ENCODE peak calls at places on chromosomes 1 and 21, in four cellular contexts. X is tibial artery, F is esophagus squamous epithelium, W is body of pancreas. B is an unnamed sample.

GRCh38 chr1:221611930-221612777 is 129.7 kb downstream of the DUSP10 start:
- DNase-seq in X (peak; percentile 63), F (no peak), W (peak; percentile 20), B (peak; percentile 70)

GRCh38 chr1:170277985-170278384 is 132.2 kb downstream of the NTMT2 start:
- DNase-seq in X (no peak), F (no peak), W (no peak), B (no peak)

GRCh38 chr1:119683893-119684292 is 27.8 kb upstream of the PHGDH start:
- DNase-seq in X (no peak), F (no peak), W (no peak), B (no peak)

GRCh38 chr1:158506369-158506987 is 34.5 kb downstream of the OR10R2 start:
- DNase-seq in X (no peak), F (no peak), W (peak; percentile 8), B (peak; percentile 60)

GRCh38 chr1:39733161-39733560 is 5.5 kb upstream of the PPIE start:
- DNase-seq in X (no peak), F (no peak), W (peak; percentile 96), B (peak; percentile 42)

GRCh38 chr1:109640285-109640865 is 15.5 kb upstream of the GSTM4 start:
- DNase-seq in X (peak; percentile 85), F (no peak), W (peak; percentile 94), B (peak; percentile 79)

GRCh38 chr1:236451796-236452373 is 57.8 kb downstream of the EDARADD start:
- DNase-seq in X (no peak), F (no peak), W (peak; percentile 47), B (peak; percentile 42)

GRCh38 chr1:23530089-23530749 is 814 bp downstream of the E2F2 start:
- DNase-seq in X (no peak), F (no peak), W (peak; percentile 6), B (no peak)

GRCh38 chr1:170731566-170732261 is 67.8 kb downstream of the PRRX1 start:
- DNase-seq in X (no peak), F (no peak), W (no peak), B (no peak)

GRCh38 chr1:100134872-100135271 is 1.9 kb downstream of the TRMT13 start:
- DNase-seq in X (no peak), F (no peak), W (no peak), B (no peak)

GRCh38 chr1:84721152-84721551 is 30.9 kb upstream of the SSX2IP start:
- DNase-seq in X (no peak), F (no peak), W (no peak), B (no peak)

GRCh38 chr1:14795589-14795988 is 197.1 kb downstream of the KAZN start:
- DNase-seq in X (no peak), F (no peak), W (no peak), B (no peak)

GRCh38 chr1:11800756-11801433 is 4.9 kb downstream of the MTHFR start:
- DNase-seq in X (no peak), F (no peak), W (no peak), B (no peak)

GRCh38 chr1:11797525-11798216 is 8.1 kb downstream of the MTHFR start:
- DNase-seq in X (peak; percentile 81), F (no peak), W (no peak), B (no peak)

GRCh38 chr1:11800391-11800755 is 5.4 kb downstream of the MTHFR start:
- DNase-seq in X (no peak), F (no peak), W (no peak), B (no peak)

GRCh38 chr1:11799896-11800295 is 5.9 kb downstream of the MTHFR start:
- DNase-seq in X (no peak), F (no peak), W (no peak), B (no peak)

DNA sequence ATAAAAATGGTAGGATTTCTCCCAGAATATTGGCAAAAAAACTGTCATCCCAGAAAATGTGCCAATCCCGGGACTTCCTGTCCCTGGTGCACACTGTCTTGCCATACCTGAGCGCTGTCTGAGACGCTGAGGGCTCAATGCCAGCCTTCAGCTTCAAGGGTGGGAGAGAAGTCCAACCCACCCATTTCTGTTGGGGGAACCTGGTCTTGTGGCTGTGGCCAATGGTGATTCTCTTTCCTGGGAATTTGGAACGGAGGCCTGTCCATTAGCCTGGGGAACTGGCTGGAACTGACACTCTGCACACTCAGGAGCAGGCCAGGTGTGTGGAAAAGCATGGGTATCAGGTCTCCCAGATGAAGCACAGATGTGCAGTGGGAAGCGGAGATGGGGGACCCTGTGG is 6.7 kb downstream of the MTHFR start:
- DNase-seq in X (no peak), F (no peak), W (no peak), B (no peak)
- H3K27ac ChIP-seq in X (peak overlapping the region; percentile 63), F (no peak overlapping the region), W (no peak overlapping the region), B (no peak overlapping the region)

GRCh38 chr1:182649041-182649440 is 35.3 kb downstream of the RGS8 start:
- DNase-seq in X (no peak), F (no peak), W (no peak), B (no peak)

GRCh38 chr1:182652933-182653332 is 31.5 kb downstream of the RGS8 start:
- DNase-seq in X (no peak), F (no peak), W (no peak), B (no peak)

GRCh38 chr1:182646739-182647138 is 37.6 kb downstream of the RGS8 start:
- DNase-seq in X (no peak), F (no peak), W (no peak), B (no peak)

DNA sequence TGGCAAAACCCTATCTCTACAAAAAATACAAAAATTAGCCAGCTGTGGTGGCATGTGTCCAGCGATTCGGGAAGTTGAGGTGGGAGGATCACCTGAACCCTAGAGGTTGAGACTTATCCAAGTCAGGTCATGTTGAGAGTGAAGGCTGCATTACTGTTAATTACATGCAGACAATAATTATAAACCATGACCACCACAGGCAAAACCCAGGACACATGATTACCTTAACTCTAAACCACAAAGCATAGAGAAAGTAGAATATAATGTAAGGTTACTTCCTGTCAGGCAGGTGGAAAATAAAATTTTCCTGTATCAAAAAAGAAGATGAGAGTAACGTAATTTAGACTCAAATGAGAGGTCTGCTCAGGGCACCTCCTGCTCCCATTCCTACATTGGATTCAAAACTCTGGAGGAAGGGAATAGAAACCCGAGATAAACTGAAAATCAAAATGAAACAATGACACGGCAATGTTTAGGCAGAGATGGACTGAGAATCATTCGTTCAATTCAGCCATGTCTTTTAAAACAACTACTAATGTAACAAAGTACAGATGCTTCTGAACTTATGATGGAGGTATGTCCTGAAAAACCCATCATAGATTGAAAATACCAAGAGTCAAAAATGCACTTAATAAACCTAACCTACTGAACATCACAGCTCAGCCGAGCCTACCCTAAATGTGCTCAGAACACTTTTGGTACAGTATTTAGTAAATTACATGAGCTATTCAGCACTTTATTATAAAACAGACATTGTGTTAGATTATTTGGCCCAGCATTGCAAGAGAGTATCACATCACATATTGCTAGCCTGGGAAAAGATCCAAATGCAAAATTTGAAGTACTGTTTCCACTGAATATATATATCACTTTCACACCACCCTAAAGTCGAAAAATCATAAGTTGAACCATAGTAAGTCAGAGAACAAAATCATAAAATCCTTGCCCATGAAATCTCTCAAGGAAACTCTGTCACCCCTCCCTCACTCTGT is 33.4 kb downstream of the RGS8 start:
- DNase-seq in X (no peak), F (no peak), W (no peak), B (no peak)
- H3K4me3 ChIP-seq in X (no peak overlapping the region), F (no peak overlapping the region), W (no peak overlapping the region), B (no peak overlapping the region)

GRCh38 chr21:28875078-28875477 is 117.6 kb downstream of the LTN1 start:
- DNase-seq in X (no peak), F (no peak), W (no peak), B (no peak)
- H3K36me3 ChIP-seq in X (peaks cover 58% of the 10 kb centered on the region), F (no peaks in the 10 kb centered on the region), W (peaks cover 7% of the 10 kb centered on the region), B (no peaks in the 10 kb centered on the region)

GRCh38 chr1:77018386-77019156 is 151.3 kb downstream of the ST6GALNAC5 start:
- DNase-seq in X (no peak), F (no peak), W (no peak), B (no peak)

GRCh38 chr1:77010937-77011336 is 143.7 kb downstream of the ST6GALNAC5 start:
- DNase-seq in X (no peak), F (no peak), W (no peak), B (no peak)

GRCh38 chr1:77016371-77016770 is 149.1 kb downstream of the ST6GALNAC5 start:
- DNase-seq in X (no peak), F (no peak), W (no peak), B (no peak)

GRCh38 chr1:77014396-77014795 is 147.1 kb downstream of the ST6GALNAC5 start:
- DNase-seq in X (no peak), F (no peak), W (no peak), B (no peak)

DNA sequence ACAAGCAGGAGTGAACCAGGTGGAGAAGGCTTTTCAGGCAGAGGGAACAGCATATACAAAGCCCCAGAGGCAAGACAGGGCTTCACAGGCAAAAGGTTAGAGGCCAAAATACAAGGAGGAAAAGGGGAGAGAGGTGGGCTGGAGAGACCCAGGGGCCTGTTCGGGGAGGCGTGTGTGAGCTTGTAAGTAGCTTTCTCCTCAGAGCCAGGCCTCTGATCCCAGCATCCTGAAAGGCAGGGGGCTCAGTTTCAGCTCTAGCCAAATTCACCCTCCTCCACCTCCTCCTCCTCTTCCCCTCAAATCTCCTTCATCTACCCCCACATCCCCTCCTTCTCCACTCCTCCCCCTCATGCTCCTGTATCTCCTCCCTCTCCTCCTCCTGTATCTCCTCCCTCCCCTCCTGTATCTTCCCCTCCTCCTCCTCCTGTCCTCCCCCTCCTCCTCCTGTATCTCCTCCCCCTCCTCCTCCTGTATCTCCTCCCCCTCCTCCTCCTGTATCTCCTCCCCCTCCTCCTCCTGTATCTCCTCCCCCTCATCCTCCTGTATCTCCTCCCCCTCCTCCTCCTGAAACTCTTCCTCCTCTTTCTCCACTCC is 148.6 kb downstream of the ST6GALNAC5 start:
- DNase-seq in X (no peak), F (no peak), W (no peak), B (no peak)
- H3K27ac ChIP-seq in X (no peak overlapping the region), F (no peak overlapping the region), W (no peak overlapping the region), B (no peak overlapping the region)

GRCh38 chr21:26070121-26070520 is 100.4 kb downstream of the APP start:
- DNase-seq in X (no peak), F (no peak), W (no peak), B (no peak)
- H3K4me3 ChIP-seq in X (no peak overlapping the region), F (no peak overlapping the region), W (no peak overlapping the region), B (no peak overlapping the region)

GRCh38 chr1:185312361-185312760 is 4.7 kb downstream of the IVNS1ABP start:
- DNase-seq in X (no peak), F (no peak), W (no peak), B (no peak)

GRCh38 chr1:185314416-185314815 is 2.6 kb downstream of the IVNS1ABP start:
- DNase-seq in X (no peak), F (no peak), W (no peak), B (no peak)

GRCh38 chr1:185309566-185309965 is 7.5 kb downstream of the IVNS1ABP start:
- DNase-seq in X (peak; percentile 29), F (no peak), W (peak; percentile 9), B (no peak)

GRCh38 chr1:185308126-185308525 is 8.9 kb downstream of the IVNS1ABP start:
- DNase-seq in X (no peak), F (no peak), W (no peak), B (no peak)

GRCh38 chr1:185311589-185312225 is 5.3 kb downstream of the IVNS1ABP start:
- DNase-seq in X (no peak), F (no peak), W (no peak), B (no peak)
- H3K36me3 ChIP-seq in X (peaks cover 39% of the 10 kb centered on the region), F (peaks cover 8% of the 10 kb centered on the region), W (peaks cover 14% of the 10 kb centered on the region), B (peaks cover 52% of the 10 kb centered on the region)

B was measured in SJCRH30.